ENCODE peak calls at places on chromosomes 4 and X, in five cellular contexts. J is CD4-positive, CD25-positive, alpha-beta regulatory T cell; O is transverse colon; F is neural progenitor cell; S is heart left ventricle. M is an unnamed sample.

GRCh38 chrX:103608305-103608963 is 671 bp downstream of the TCEAL3 start:
- DNase-seq in J (no peak), O (no peak), F (peak), S (peak), M (peak)

GRCh38 chr4:151537726-151538125 is 128.8 kb downstream of the FHIP1A start:
- DNase-seq in J (no peak), O (no peak), F (no peak), S (no peak), M (no peak)

GRCh38 chr4:55354648-55355047 is 8.6 kb downstream of the SRD5A3 start:
- DNase-seq in J (no peak), O (no peak), F (no peak), S (no peak), M (no peak)

GRCh38 chr4:47482326-47482725 is 2.7 kb upstream of the ATP10D start:
- DNase-seq in J (no peak), O (no peak), F (no peak), S (no peak), M (no peak)

GRCh38 chr4:3112979-3113469 is 38.5 kb downstream of the HTT start:
- DNase-seq in J (no peak), O (no peak), F (no peak), S (no peak), M (peak)

GRCh38 chrX:18884916-18885315 is 99.0 kb downstream of the PHKA2 start:
- DNase-seq in J (no peak), O (no peak), F (no peak), S (no peak), M (no peak)

GRCh38 chr4:16860506-16860905 is 37.9 kb downstream of the LDB2 start:
- DNase-seq in J (no peak), O (no peak), F (no peak), S (no peak), M (no peak)

GRCh38 chr4:169275180-169275579 is 4.4 kb upstream of the SH3RF1 start:
- DNase-seq in J (no peak), O (no peak), F (no peak), S (no peak), M (no peak)

GRCh38 chrX:2690856-2691542 is at the start of gene CD99:
- DNase-seq in J (peak), O (peak), F (peak), S (peak), M (peak)

GRCh38 chrX:136910565-136911040 is 30.1 kb upstream of the RBMX start:
- DNase-seq in J (no peak), O (no peak), F (no peak), S (no peak), M (no peak)

GRCh38 chr4:14856076-14856926 is 146.0 kb upstream of the CPEB2 start:
- DNase-seq in J (no peak), O (peak), F (no peak), S (no peak), M (peak)

GRCh38 chr4:85372986-85373385 is 102.0 kb upstream of the ARHGAP24 start:
- DNase-seq in J (no peak), O (no peak), F (no peak), S (no peak), M (no peak)

GRCh38 chr4:153766758-153767157 is 6.9 kb upstream of the RNF175 start:
- DNase-seq in J (no peak), O (no peak), F (no peak), S (no peak), M (no peak)

GRCh38 chrX:48918644-48919340 is at the start of gene PIM2:
- DNase-seq in J (peak), O (peak), F (peak), S (peak), M (peak)

GRCh38 chr4:108644237-108644636 is 6.2 kb upstream of the OSTC start:
- DNase-seq in J (no peak), O (no peak), F (no peak), S (no peak), M (no peak)

GRCh38 chr4:1241936-1242505 is 6.9 kb downstream of the CTBP1 start:
- DNase-seq in J (no peak), O (peak), F (no peak), S (no peak), M (peak)

GRCh38 chr4:122710434-122711308 is 21.8 kb upstream of the BBS12 start:
- DNase-seq in J (no peak), O (no peak), F (no peak), S (no peak), M (no peak)

GRCh38 chr4:25090516-25090915 is 59.8 kb upstream of the LGI2 start:
- DNase-seq in J (no peak), O (no peak), F (no peak), S (no peak), M (no peak)

GRCh38 chr4:76624271-76624681 is 189.2 kb downstream of the SHROOM3 start:
- DNase-seq in J (no peak), O (no peak), F (peak), S (peak), M (peak)

GRCh38 chrX:106649523-106650428 is 38.0 kb downstream of the RADX start:
- DNase-seq in J (no peak), O (no peak), F (no peak), S (no peak), M (no peak)

GRCh38 chr4:56128231-56128630 is 179.5 kb downstream of the CEP135 start:
- DNase-seq in J (no peak), O (no peak), F (no peak), S (no peak), M (no peak)

DNA sequence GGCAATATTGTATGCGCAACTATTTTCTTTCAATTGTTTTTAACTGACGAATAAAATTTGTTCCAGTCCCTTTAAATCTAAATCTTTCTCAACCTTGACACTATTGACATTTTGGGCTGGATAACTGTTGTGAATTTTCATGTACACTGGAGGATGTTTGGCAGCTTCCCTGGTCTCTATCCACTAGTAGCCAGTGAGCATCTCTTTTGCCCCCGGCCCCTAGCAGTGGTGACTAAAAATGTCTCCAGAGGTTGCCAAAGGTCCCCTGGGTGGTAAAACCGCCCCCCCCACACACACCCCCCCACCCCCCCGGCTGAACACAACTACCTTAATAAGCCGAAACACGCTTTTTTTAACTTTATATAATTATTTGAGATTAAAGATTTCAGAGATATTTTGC is 514 bp downstream of the FANCB start:
- DNase-seq in J (no peak), O (no peak), F (no peak), S (no peak), M (no peak)
- H3K4me3 ChIP-seq in J (peak), O (peak), F (peak), S (peak), M (no peak)

GRCh38 chr4:87036713-87037112 is 101.9 kb downstream of the AFF1 start:
- DNase-seq in J (no peak), O (no peak), F (no peak), S (no peak), M (no peak)
- H3K27ac ChIP-seq in J (no peak), O (peak), F (no peak), S (peak), M (peak)

GRCh38 chr4:93199492-93199891 is 629.1 kb upstream of the ATOH1 start:
- DNase-seq in J (no peak), O (no peak), F (peak), S (no peak), M (no peak)
- H3K4me3 ChIP-seq in J (no peak), O (no peak), F (no peak), S (no peak), M (no peak)

DNA sequence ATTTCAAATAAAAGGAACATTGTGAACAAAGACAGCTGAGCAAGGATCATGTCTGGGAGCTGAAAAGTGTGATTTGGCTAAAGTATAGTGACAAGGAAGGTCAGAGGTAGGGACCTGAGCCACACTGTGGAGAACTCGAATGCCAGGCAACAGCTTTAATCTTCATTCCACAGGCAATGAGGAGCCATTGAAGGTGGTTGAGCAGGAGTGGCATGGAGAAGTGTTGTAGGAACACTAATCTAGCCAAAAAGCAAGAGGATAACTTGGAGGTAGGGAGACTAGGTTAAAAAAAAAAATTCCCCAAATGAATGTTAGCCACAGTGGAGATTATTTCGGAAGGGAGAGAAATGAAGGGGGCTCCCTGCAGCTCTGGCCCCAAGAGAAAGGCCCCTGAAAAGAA is 286.9 kb downstream of the BCOR start:
- DNase-seq in J (no peak), O (no peak), F (no peak), S (no peak), M (no peak)
- H3K27ac ChIP-seq in J (no peak), O (no peak), F (peak), S (no peak), M (no peak)

DNA sequence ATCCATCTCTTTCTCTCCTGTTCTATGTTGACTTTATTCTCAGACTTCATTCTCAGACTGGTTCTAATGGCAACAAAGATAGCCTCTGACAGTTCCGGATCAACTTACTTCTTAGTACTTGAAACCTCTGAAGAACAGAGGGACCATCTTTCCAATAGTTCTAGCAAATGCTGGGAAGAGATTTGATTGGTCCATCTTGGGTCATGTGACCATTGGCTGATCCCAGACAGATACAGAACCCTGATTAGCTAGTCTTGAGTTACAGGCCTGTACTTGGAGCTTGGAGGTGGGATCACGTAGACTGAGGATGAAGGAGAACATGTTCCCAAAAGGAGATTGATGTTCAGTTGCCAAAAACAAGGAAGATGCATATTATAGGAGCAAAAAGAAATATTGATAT is 66.9 kb upstream of the STIM2 start:
- DNase-seq in J (no peak), O (no peak), F (no peak), S (no peak), M (no peak)
- H3K4me3 ChIP-seq in J (no peak), O (no peak), F (no peak), S (no peak), M (no peak)

GRCh38 chrX:4935387-4935786 is 1221.9 kb upstream of the PRKX start:
- DNase-seq in J (no peak), O (no peak), F (no peak), S (no peak), M (no peak)
- H3K27ac ChIP-seq in J (no peak), O (no peak), F (no peak), S (no peak), M (no peak)

DNA sequence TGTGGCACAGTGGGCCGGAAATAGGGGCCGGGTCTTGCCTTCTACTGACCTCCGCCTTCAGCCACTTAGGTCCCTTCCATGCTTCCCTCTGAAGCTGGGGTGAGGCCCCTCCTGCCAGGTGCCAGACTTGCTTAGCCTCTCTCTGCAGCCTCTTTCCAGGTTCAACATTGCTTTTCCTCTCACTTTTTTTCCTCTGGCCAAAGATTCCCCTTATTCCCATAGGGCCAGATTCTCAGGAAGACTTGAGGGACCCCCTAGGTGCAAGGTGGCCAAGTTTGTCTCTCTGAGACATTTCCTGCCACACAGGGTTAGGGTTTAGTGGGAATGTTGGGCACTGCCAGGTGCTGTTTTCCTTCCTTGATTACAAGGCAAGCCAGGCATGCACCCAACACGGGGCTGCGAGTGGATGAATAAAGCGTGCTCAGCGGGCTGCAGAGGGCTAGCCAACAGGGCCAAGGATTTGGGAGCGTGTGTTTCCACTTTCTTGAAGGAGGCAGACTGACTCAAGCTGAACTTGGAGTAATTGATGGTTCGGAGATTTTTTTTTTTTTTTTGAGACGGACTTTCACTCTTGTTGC is 7.6 kb upstream of the GJB1 start:
- DNase-seq in J (no peak), O (no peak), F (no peak), S (no peak), M (peak)
- H3K4me3 ChIP-seq in J (no peak), O (peak), F (no peak), S (no peak), M (peak)

M was measured in body of pancreas.